ENCODE peak calls at places on chromosome 3, in five cellular contexts. J is A549, L is HepG2, E is GM12878, I is K562. F is an unnamed sample.

GRCh38 chr3:15359677-15360397 is 27.5 kb upstream of the SH3BP5 start:
- DNase-seq in J (no peak), I (no peak), E (no peak), L (no peak), F (no peak)

GRCh38 chr3:113231827-113232253 is 20.5 kb downstream of the BOC start:
- DNase-seq in I (no peak), E (no peak), L (peak; percentile 58), J (peak; percentile 77), F (no peak)

GRCh38 chr3:50321146-50321843 is 1.2 kb downstream of the HYAL2 start:
- DNase-seq in I (peak; percentile 80), J (peak; percentile 88), E (peak; percentile 42), L (peak; percentile 84), F (peak; percentile 75)

GRCh38 chr3:36196058-36196457 is 184.2 kb upstream of the STAC start:
- DNase-seq in L (no peak), E (no peak), J (no peak), I (no peak), F (no peak)

GRCh38 chr3:24387000-24387399 is 107.7 kb downstream of the THRB start:
- DNase-seq in I (no peak), L (no peak), J (no peak), E (no peak), F (no peak)

GRCh38 chr3:155647988-155648591 is 96.8 kb downstream of the PLCH1 start:
- DNase-seq in L (no peak), E (no peak), I (no peak), J (no peak), F (no peak)

GRCh38 chr3:188319569-188319968 is 165.6 kb downstream of the LPP start:
- DNase-seq in I (no peak), L (peak; percentile 45), E (no peak), J (no peak), F (no peak)

GRCh38 chr3:50375200-50375931 is 16.0 kb upstream of the TMEM115 start:
- DNase-seq in L (no peak), I (peak; percentile 41), J (no peak), E (no peak), F (no peak)

GRCh38 chr3:124409650-124410275 is 320.5 kb upstream of the UMPS start:
- DNase-seq in J (peak; percentile 7), E (no peak), L (no peak), I (no peak), F (no peak)

GRCh38 chr3:64011685-64012084 is 11.6 kb downstream of the PSMD6 start:
- DNase-seq in E (no peak), L (no peak), J (no peak), I (no peak), F (no peak)

GRCh38 chr3:128367726-128368125 is 99.0 kb downstream of the DNAJB8 start:
- DNase-seq in J (no peak), E (no peak), L (no peak), I (no peak), F (no peak)

GRCh38 chr3:128508852-128509251 is 15.9 kb upstream of the GATA2 start:
- DNase-seq in E (no peak), L (no peak), I (no peak), J (no peak), F (no peak)

GRCh38 chr3:8776406-8776805 is 7.0 kb upstream of the OXTR start:
- DNase-seq in L (peak; percentile 43), I (no peak), J (peak; percentile 11), E (no peak), F (peak; percentile 28)

GRCh38 chr3:23959147-23959900 is 14.2 kb downstream of the NR1D2 start:
- DNase-seq in J (peak; percentile 82), I (no peak), E (no peak), L (peak; percentile 18), F (no peak)

GRCh38 chr3:57029924-57030323 is 30.5 kb upstream of the SPATA12 start:
- DNase-seq in I (no peak), E (no peak), L (peak; percentile 15), J (no peak), F (no peak)
- TF ChIP-seq EP300 in I (no peak), E (no peak), L (no peak), J (no peak), F (no peak)

DNA sequence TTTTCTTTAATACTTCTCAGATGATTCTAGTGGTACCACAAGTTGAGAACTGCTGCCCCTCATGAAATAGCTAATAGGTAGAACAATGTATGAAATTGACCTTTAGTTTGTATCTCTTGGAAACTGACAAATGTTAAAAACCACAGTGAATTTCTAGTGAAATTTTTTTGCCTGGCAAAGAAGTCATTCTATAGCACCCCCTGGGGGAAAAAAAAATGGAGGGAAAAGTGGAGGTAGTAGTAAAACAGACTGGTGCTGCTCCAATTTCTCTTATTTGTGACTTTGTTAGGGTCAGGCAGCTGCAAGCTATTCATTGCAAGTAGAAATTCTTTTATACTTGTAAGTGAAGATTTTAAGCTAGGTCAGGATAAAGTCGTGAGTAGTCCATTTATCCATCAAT is 605.0 kb downstream of the NLGN1 start:
- DNase-seq in L (peak; percentile 1), J (no peak), I (no peak), E (no peak), F (no peak)
- TF ChIP-seq CEBPB in L (no peak), J (no peak), I (no peak), E (no peak), F (no peak)

GRCh38 chr3:46663611-46664135 is 29.8 kb downstream of the ALS2CL start:
- DNase-seq in E (no peak), I (no peak), J (peak; percentile 3), L (no peak), F (no peak)
- TF ChIP-seq EP300 in E (no peak), I (no peak), J (no peak), L (no peak), F (no peak)

GRCh38 chr3:30893678-30894325 is 659 bp downstream of the GADL1 start:
- DNase-seq in J (no peak), L (no peak), E (no peak), I (no peak), F (no peak)
- TF ChIP-seq CEBPB in J (no peak), L (no peak), E (no peak), I (no peak), F (no peak)

GRCh38 chr3:148366743-148367410 is 330.8 kb upstream of the AGTR1 start:
- DNase-seq in L (no peak), E (no peak), J (peak; percentile 16), I (no peak), F (no peak)
- TF ChIP-seq EP300 in L (no peak), E (no peak), J (no peak), I (no peak), F (no peak)

F was measured in H1.